ENCODE peak calls at places on chromosomes 13 and 19, in six cellular contexts. B is NCI-H146; I is astrocyte; E is iris pigment epithelial cell; M is activated T-cell treated with anti-CD3 and anti-CD28 coated beads, Interleukin-2, amount 50 U/mL, for 72 hours; K is progenitor cell of endocrine pancreas. R is an unnamed sample.

GRCh38 chr13:98664047-98664446 is 87.1 kb upstream of the STK24 start:
- DNase-seq in E (peak), B (peak), M (peak), K (no peak), I (peak), R (no peak)

GRCh38 chr13:101892296-101892695 is 439.8 kb downstream of the ITGBL1 start:
- DNase-seq in K (no peak), M (no peak), I (peak), B (no peak), E (no peak), R (no peak)

GRCh38 chr19:33859016-33859415 is 62.3 kb downstream of the KCTD15 start:
- DNase-seq in E (no peak), M (no peak), B (no peak), I (no peak), K (no peak), R (no peak)

GRCh38 chr19:30049844-30050667 is 108.0 kb downstream of the URI1 start:
- DNase-seq in B (no peak), M (no peak), I (no peak), K (no peak), E (no peak), R (no peak)

GRCh38 chr19:57934820-57935665 is at the start of gene ZNF418:
- DNase-seq in I (peak), B (peak), K (peak), E (peak), M (peak), R (peak)

GRCh38 chr19:56146904-56147303 is 5.8 kb downstream of the ZNF444 start:
- DNase-seq in M (no peak), K (no peak), I (no peak), B (no peak), E (no peak), R (no peak)

GRCh38 chr13:20412761-20413355 is 112.8 kb downstream of the CRYL1 start:
- DNase-seq in K (no peak), I (no peak), M (peak), E (peak), B (no peak), R (no peak)

GRCh38 chr13:63481334-63481733 is 2065.7 kb upstream of the PCDH20 start:
- DNase-seq in M (no peak), K (no peak), I (no peak), B (no peak), E (peak), R (no peak)

GRCh38 chr19:32203161-32203560 is 142.2 kb upstream of the ZNF507 start:
- DNase-seq in I (no peak), M (no peak), B (no peak), K (no peak), E (no peak), R (no peak)

GRCh38 chr13:75636339-75637095 is 387 bp downstream of the LMO7 start:
- DNase-seq in K (peak), M (peak), E (peak), I (no peak), B (peak), R (peak)

GRCh38 chr19:4208385-4209094 is 20.8 kb upstream of the EBI3 start:
- DNase-seq in K (no peak), E (peak), B (peak), I (peak), M (no peak), R (no peak)

GRCh38 chr19:38544569-38545315 is 73.0 kb downstream of the MAP4K1 start:
- DNase-seq in M (no peak), E (peak), I (no peak), K (no peak), B (no peak), R (no peak)

GRCh38 chr13:99336750-99337149 is 29.6 kb upstream of the GPR183 start:
- DNase-seq in B (no peak), K (no peak), M (no peak), E (no peak), I (no peak), R (no peak)

R was measured in nephron progenitor cell.